ENCODE peak calls at places on chromosomes 3 and 15, in seven cellular contexts. Y is suprapubic skin, L is BE2C, J is psoas muscle, T is AG09309, H is A549, F is astrocyte of the spinal cord. A is an unnamed sample.

GRCh38 chr15:88647362-88648105 is 8.7 kb downstream of the ISG20 start:
- DNase-seq in Y (peak; percentile 56), L (no peak), J (no peak), T (no peak), H (no peak), F (no peak), A (no peak)

GRCh38 chr3:14845180-14845579 is 26.4 kb downstream of the FGD5 start:
- DNase-seq in Y (no peak), L (no peak), J (no peak), T (no peak), H (no peak), F (no peak), A (no peak)

GRCh38 chr3:64595253-64595694 is 92.5 kb downstream of the ADAMTS9 start:
- DNase-seq in Y (no peak), L (no peak), J (peak; percentile 35), T (peak; percentile 77), H (no peak), F (peak; percentile 97), A (peak; percentile 34)

GRCh38 chr3:164687211-164687610 is 391.1 kb downstream of the SI start:
- DNase-seq in Y (no peak), L (no peak), J (no peak), T (no peak), H (no peak), F (no peak), A (no peak)

GRCh38 chr3:25156526-25157075 is 271.5 kb upstream of the RARB start:
- DNase-seq in Y (no peak), L (no peak), J (no peak), T (peak; percentile 50), H (no peak), F (peak; percentile 83), A (peak; percentile 49)

GRCh38 chr3:130480736-130481135 is 36.2 kb upstream of the COL6A6 start:
- DNase-seq in Y (no peak), L (peak; percentile 26), J (no peak), T (no peak), H (peak; percentile 9), F (peak; percentile 42), A (no peak)

GRCh38 chr3:194936659-194937058 is 251.0 kb downstream of the FAM43A start:
- DNase-seq in Y (no peak), L (no peak), J (no peak), T (no peak), H (no peak), F (no peak), A (no peak)

GRCh38 chr3:54756330-54756731 is 171.5 kb downstream of the LRTM1 start:
- DNase-seq in Y (no peak), L (no peak), J (no peak), T (peak; percentile 74), H (no peak), F (peak; percentile 69), A (peak; percentile 14)

GRCh38 chr3:121477589-121477988 is 68.2 kb downstream of the POLQ start:
- DNase-seq in Y (no peak), L (no peak), J (no peak), T (peak; percentile 58), H (no peak), F (peak; percentile 83), A (peak; percentile 2)

GRCh38 chr15:58299311-58299850 is 132.4 kb upstream of the LIPC start:
- DNase-seq in Y (no peak), L (no peak), J (no peak), T (peak; percentile 73), H (no peak), F (peak; percentile 81), A (no peak)

GRCh38 chr15:45449387-45449786 is 71.0 kb upstream of the GATM start:
- DNase-seq in Y (no peak), L (no peak), J (no peak), T (no peak), H (no peak), F (no peak), A (no peak)

GRCh38 chr3:194224937-194225422 is 89.0 kb downstream of the HES1 start:
- DNase-seq in Y (no peak), L (no peak), J (no peak), T (no peak), H (no peak), F (no peak), A (no peak)

GRCh38 chr3:127555108-127555507 is 35.4 kb downstream of the TPRA1 start:
- DNase-seq in Y (no peak), L (no peak), J (no peak), T (no peak), H (no peak), F (no peak), A (no peak)

GRCh38 chr15:74723754-74724334 is 1.5 kb downstream of the CYP1A1 start:
- DNase-seq in Y (no peak), L (no peak), J (no peak), T (no peak), H (peak; percentile 51), F (peak; percentile 54), A (peak; percentile 18)

DNA sequence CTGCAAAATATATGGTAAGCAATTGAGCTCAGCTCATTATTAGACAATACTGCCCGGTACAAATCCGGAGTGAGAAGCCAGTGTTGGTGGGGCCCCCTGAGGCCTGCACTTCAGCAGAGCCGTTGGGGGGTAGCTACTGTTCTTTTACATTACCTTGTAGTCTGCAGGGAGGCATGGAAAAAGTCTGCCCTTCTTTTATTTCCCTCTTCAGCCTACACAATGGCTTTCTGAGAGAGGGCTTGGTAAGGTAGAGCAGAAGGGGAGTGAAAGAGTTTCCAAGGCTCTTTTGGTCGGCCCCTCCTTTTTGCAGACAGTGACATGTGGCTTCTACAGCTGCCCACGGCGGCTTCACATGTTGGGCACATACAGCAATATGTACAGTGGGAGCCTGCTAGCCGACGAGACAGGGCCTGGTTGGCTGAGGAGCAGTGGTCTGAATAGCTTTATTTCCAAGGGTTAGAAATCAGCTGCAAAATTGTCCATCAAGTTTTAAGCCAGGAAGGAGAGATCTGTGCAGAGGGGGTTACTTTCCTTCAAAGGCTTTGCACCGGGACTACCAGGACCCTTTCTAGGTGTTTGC is 3.9 kb downstream of the INAFM2 start:
- DNase-seq in Y (no peak), L (no peak), J (no peak), T (no peak), H (no peak), F (no peak), A (no peak)
- H3K4me3 ChIP-seq in Y (no peak overlapping the region), L (no peak overlapping the region), J (no peak overlapping the region), T (no peak overlapping the region), H (no peak overlapping the region), F (no peak overlapping the region), A (no peak overlapping the region)

GRCh38 chr15:67181221-67181639 is 73.2 kb downstream of the AAGAB start:
- DNase-seq in Y (peak; percentile 36), L (no peak), J (no peak), T (no peak), H (no peak), F (no peak), A (no peak)
- TF ChIP-seq CTCF in Y (no peak), L (no peak), J (no peak), T (no peak), H (no peak), F (no peak), A (no peak)

GRCh38 chr15:93060336-93061248 is 28.4 kb downstream of the RGMA start:
- DNase-seq in Y (no peak), L (no peak), J (no peak), T (no peak), H (no peak), F (no peak), A (no peak)

GRCh38 chr15:93063796-93064690 is 25.0 kb downstream of the RGMA start:
- DNase-seq in Y (peak; percentile 51), L (no peak), J (no peak), T (no peak), H (no peak), F (no peak), A (no peak)

GRCh38 chr15:93066103-93066725 is 22.8 kb downstream of the RGMA start:
- DNase-seq in Y (peak; percentile 67), L (no peak), J (peak; percentile 41), T (no peak), H (no peak), F (no peak), A (no peak)

GRCh38 chr15:93065641-93066045 is 23.4 kb downstream of the RGMA start:
- DNase-seq in Y (peak; percentile 63), L (no peak), J (no peak), T (no peak), H (no peak), F (no peak), A (no peak)

GRCh38 chr15:93063292-93063671 is 25.7 kb downstream of the RGMA start:
- DNase-seq in Y (no peak), L (no peak), J (no peak), T (no peak), H (no peak), F (no peak), A (no peak)
- H3K4me3 ChIP-seq in Y (no peak overlapping the region), L (no peak overlapping the region), J (peak overlapping the region; percentile 27), T (no peak overlapping the region), H (no peak overlapping the region), F (no peak overlapping the region), A (no peak overlapping the region)

DNA sequence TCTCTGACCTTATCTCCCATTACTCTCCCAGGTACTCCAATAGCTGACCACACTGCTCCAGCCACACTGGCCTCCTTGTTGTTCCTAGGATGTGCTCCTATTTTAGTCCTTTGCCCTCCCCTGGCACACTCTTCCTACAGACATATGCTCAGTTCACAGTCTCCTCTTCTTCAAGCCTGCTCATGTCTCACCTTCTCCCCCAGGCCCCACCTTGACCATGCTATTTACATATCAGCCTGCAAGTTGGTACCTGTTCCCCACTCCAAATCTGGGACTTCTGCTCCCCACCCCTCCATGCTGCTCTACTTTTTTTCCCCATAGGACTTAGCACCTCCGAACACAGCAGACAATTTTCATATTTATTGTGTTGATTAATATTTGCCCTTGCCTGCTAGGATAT is 84.9 kb upstream of the BCL6 start:
- DNase-seq in Y (no peak), L (no peak), J (no peak), T (no peak), H (no peak), F (no peak), A (no peak)
- TF ChIP-seq CTCF in Y (no peak), L (no peak), J (no peak), T (no peak), H (no peak), F (no peak), A (no peak)

GRCh38 chr3:107976204-107976775 is 114.5 kb downstream of the CD47 start:
- DNase-seq in Y (no peak), L (no peak), J (no peak), T (no peak), H (no peak), F (no peak), A (no peak)

GRCh38 chr3:107979538-107979937 is 111.3 kb downstream of the CD47 start:
- DNase-seq in Y (no peak), L (no peak), J (no peak), T (no peak), H (no peak), F (no peak), A (no peak)

GRCh38 chr3:107975529-107976203 is 115.2 kb downstream of the CD47 start:
- DNase-seq in Y (no peak), L (no peak), J (no peak), T (no peak), H (no peak), F (no peak), A (no peak)

GRCh38 chr3:107977571-107977970 is 113.3 kb downstream of the CD47 start:
- DNase-seq in Y (no peak), L (no peak), J (no peak), T (no peak), H (no peak), F (no peak), A (no peak)

GRCh38 chr3:107978116-107979057 is 112.4 kb downstream of the CD47 start:
- DNase-seq in Y (no peak), L (no peak), J (no peak), T (no peak), H (no peak), F (no peak), A (no peak)
- H3K4me3 ChIP-seq in Y (no peak overlapping the region), L (no peak overlapping the region), J (no peak overlapping the region), T (no peak overlapping the region), H (no peak overlapping the region), F (no peak overlapping the region), A (no peak overlapping the region)

A was measured in kidney epithelial cell.